ENCODE peak calls at places on chromosomes 16 and 17, in nine cellular contexts. One of them, this sample, is unnamed.

GRCh38 chr17:55722742-55723487 is at the start of gene TMEM100:
- DNase-seq in tibial artery: peak; percentile 51
- DNase-seq in left colon: no peak
- DNase-seq in aorta: no peak
- DNase-seq in NCI-H748 treated with DMSO at 0.1 percent for 48 hours: no peak
- DNase-seq in dermis microvascular lymphatic vessel endothelial cell: peak; percentile 91
- DNase-seq in HS-5: no peak
- DNase-seq in lower leg skin: peak; percentile 88
- DNase-seq in cardiac muscle cell: peak; percentile 89
- DNase-seq in this sample: peak; percentile 27

GRCh38 chr17:13393841-13394710 is 207.7 kb downstream of the HS3ST3A1 start:
- DNase-seq in lower leg skin: no peak
- DNase-seq in left colon: no peak
- DNase-seq in aorta: no peak
- DNase-seq in dermis microvascular lymphatic vessel endothelial cell: no peak
- DNase-seq in tibial artery: no peak
- DNase-seq in NCI-H748 treated with DMSO at 0.1 percent for 48 hours: no peak
- DNase-seq in cardiac muscle cell: peak; percentile 88
- DNase-seq in HS-5: peak; percentile 69
- DNase-seq in this sample: no peak

GRCh38 chr16:20704281-20704680 is 6.8 kb upstream of the ACSM1 start:
- DNase-seq in cardiac muscle cell: no peak
- DNase-seq in NCI-H748 treated with DMSO at 0.1 percent for 48 hours: no peak
- DNase-seq in tibial artery: no peak
- DNase-seq in HS-5: no peak
- DNase-seq in lower leg skin: no peak
- DNase-seq in left colon: no peak
- DNase-seq in dermis microvascular lymphatic vessel endothelial cell: no peak
- DNase-seq in aorta: no peak
- DNase-seq in this sample: no peak

GRCh38 chr16:24499193-24499814 is 40.1 kb upstream of the RBBP6 start:
- DNase-seq in aorta: peak; percentile 34
- DNase-seq in left colon: peak; percentile 16
- DNase-seq in tibial artery: no peak
- DNase-seq in dermis microvascular lymphatic vessel endothelial cell: peak; percentile 27
- DNase-seq in HS-5: no peak
- DNase-seq in lower leg skin: no peak
- DNase-seq in NCI-H748 treated with DMSO at 0.1 percent for 48 hours: peak; percentile 4
- DNase-seq in cardiac muscle cell: peak; percentile 39
- DNase-seq in this sample: no peak

GRCh38 chr17:7005716-7006115 is 6.7 kb upstream of the RNASEK start:
- DNase-seq in left colon: no peak
- DNase-seq in HS-5: no peak
- DNase-seq in dermis microvascular lymphatic vessel endothelial cell: no peak
- DNase-seq in aorta: no peak
- DNase-seq in NCI-H748 treated with DMSO at 0.1 percent for 48 hours: no peak
- DNase-seq in cardiac muscle cell: no peak
- DNase-seq in tibial artery: no peak
- DNase-seq in lower leg skin: no peak
- DNase-seq in this sample: no peak

GRCh38 chr17:40016692-40017000 is 1.4 kb downstream of the CSF3 start:
- DNase-seq in lower leg skin: no peak
- DNase-seq in dermis microvascular lymphatic vessel endothelial cell: no peak
- DNase-seq in left colon: no peak
- DNase-seq in tibial artery: no peak
- DNase-seq in aorta: no peak
- DNase-seq in HS-5: no peak
- DNase-seq in NCI-H748 treated with DMSO at 0.1 percent for 48 hours: no peak
- DNase-seq in cardiac muscle cell: no peak
- DNase-seq in this sample: no peak

GRCh38 chr17:41464682-41465081 is 2.5 kb downstream of the KRT32 start:
- DNase-seq in tibial artery: peak; percentile 80
- DNase-seq in cardiac muscle cell: peak; percentile 88
- DNase-seq in lower leg skin: no peak
- DNase-seq in HS-5: peak; percentile 80
- DNase-seq in NCI-H748 treated with DMSO at 0.1 percent for 48 hours: no peak
- DNase-seq in aorta: no peak
- DNase-seq in dermis microvascular lymphatic vessel endothelial cell: peak; percentile 37
- DNase-seq in left colon: no peak
- DNase-seq in this sample: peak; percentile 80

GRCh38 chr16:57999366-57999970 is 1.0 kb downstream of the ZNF319 start:
- DNase-seq in lower leg skin: no peak
- DNase-seq in HS-5: no peak
- DNase-seq in cardiac muscle cell: no peak
- DNase-seq in tibial artery: no peak
- DNase-seq in dermis microvascular lymphatic vessel endothelial cell: peak; percentile 35
- DNase-seq in aorta: no peak
- DNase-seq in left colon: no peak
- DNase-seq in NCI-H748 treated with DMSO at 0.1 percent for 48 hours: no peak
- DNase-seq in this sample: no peak

GRCh38 chr16:46895399-46896313 is 11.5 kb downstream of the GPT2 start:
- DNase-seq in left colon: no peak
- DNase-seq in lower leg skin: no peak
- DNase-seq in HS-5: no peak
- DNase-seq in NCI-H748 treated with DMSO at 0.1 percent for 48 hours: no peak
- DNase-seq in cardiac muscle cell: no peak
- DNase-seq in tibial artery: no peak
- DNase-seq in aorta: no peak
- DNase-seq in dermis microvascular lymphatic vessel endothelial cell: no peak
- DNase-seq in this sample: no peak

GRCh38 chr16:57386381-57386951 is 14.2 kb downstream of the CX3CL1 start:
- DNase-seq in left colon: no peak
- DNase-seq in HS-5: no peak
- DNase-seq in lower leg skin: no peak
- DNase-seq in cardiac muscle cell: peak; percentile 91
- DNase-seq in tibial artery: no peak
- DNase-seq in NCI-H748 treated with DMSO at 0.1 percent for 48 hours: no peak
- DNase-seq in dermis microvascular lymphatic vessel endothelial cell: no peak
- DNase-seq in aorta: peak; percentile 50
- DNase-seq in this sample: no peak

GRCh38 chr16:81627024-81627423 is 152.1 kb upstream of the PLCG2 start:
- DNase-seq in NCI-H748 treated with DMSO at 0.1 percent for 48 hours: no peak
- DNase-seq in cardiac muscle cell: no peak
- DNase-seq in HS-5: no peak
- DNase-seq in tibial artery: no peak
- DNase-seq in dermis microvascular lymphatic vessel endothelial cell: no peak
- DNase-seq in aorta: no peak
- DNase-seq in lower leg skin: no peak
- DNase-seq in left colon: no peak
- DNase-seq in this sample: no peak

GRCh38 chr17:27577124-27577761 is 53.7 kb upstream of the LGALS9 start:
- DNase-seq in HS-5: no peak
- DNase-seq in NCI-H748 treated with DMSO at 0.1 percent for 48 hours: no peak
- DNase-seq in cardiac muscle cell: peak; percentile 72
- DNase-seq in lower leg skin: no peak
- DNase-seq in aorta: no peak
- DNase-seq in dermis microvascular lymphatic vessel endothelial cell: peak; percentile 19
- DNase-seq in tibial artery: no peak
- DNase-seq in left colon: no peak
- DNase-seq in this sample: no peak

GRCh38 chr16:3503513-3503912 is 2.7 kb downstream of the CLUAP1 start:
- DNase-seq in NCI-H748 treated with DMSO at 0.1 percent for 48 hours: no peak
- DNase-seq in HS-5: no peak
- DNase-seq in lower leg skin: no peak
- DNase-seq in left colon: no peak
- DNase-seq in aorta: no peak
- DNase-seq in cardiac muscle cell: no peak
- DNase-seq in tibial artery: no peak
- DNase-seq in dermis microvascular lymphatic vessel endothelial cell: no peak
- DNase-seq in this sample: no peak

GRCh38 chr16:51391798-51392511 is 240.9 kb upstream of the SALL1 start:
- DNase-seq in NCI-H748 treated with DMSO at 0.1 percent for 48 hours: no peak
- DNase-seq in lower leg skin: no peak
- DNase-seq in dermis microvascular lymphatic vessel endothelial cell: no peak
- DNase-seq in tibial artery: no peak
- DNase-seq in aorta: no peak
- DNase-seq in cardiac muscle cell: no peak
- DNase-seq in HS-5: no peak
- DNase-seq in left colon: no peak
- DNase-seq in this sample: no peak

GRCh38 chr16:12119562-12119961 is 143.0 kb downstream of the SNX29 start:
- DNase-seq in NCI-H748 treated with DMSO at 0.1 percent for 48 hours: no peak
- DNase-seq in cardiac muscle cell: no peak
- DNase-seq in left colon: peak; percentile 36
- DNase-seq in dermis microvascular lymphatic vessel endothelial cell: no peak
- DNase-seq in tibial artery: no peak
- DNase-seq in lower leg skin: no peak
- DNase-seq in aorta: peak; percentile 75
- DNase-seq in HS-5: no peak
- DNase-seq in this sample: no peak

GRCh38 chr17:79991140-79991923 is 44.3 kb downstream of the TBC1D16 start:
- DNase-seq in NCI-H748 treated with DMSO at 0.1 percent for 48 hours: peak; percentile 38
- DNase-seq in tibial artery: no peak
- DNase-seq in HS-5: no peak
- DNase-seq in lower leg skin: peak; percentile 93
- DNase-seq in cardiac muscle cell: peak; percentile 81
- DNase-seq in aorta: peak; percentile 93
- DNase-seq in dermis microvascular lymphatic vessel endothelial cell: peak; percentile 79
- DNase-seq in left colon: peak; percentile 94
- DNase-seq in this sample: peak; percentile 58

GRCh38 chr17:18031955-18032354 is 7.0 kb downstream of the ATPAF2 start:
- DNase-seq in NCI-H748 treated with DMSO at 0.1 percent for 48 hours: no peak
- DNase-seq in left colon: no peak
- DNase-seq in lower leg skin: peak; percentile 66
- DNase-seq in cardiac muscle cell: peak; percentile 49
- DNase-seq in tibial artery: no peak
- DNase-seq in dermis microvascular lymphatic vessel endothelial cell: peak; percentile 93
- DNase-seq in HS-5: no peak
- DNase-seq in aorta: no peak
- DNase-seq in this sample: no peak

GRCh38 chr17:75588546-75589016 is 981 bp downstream of the MYO15B start:
- DNase-seq in NCI-H748 treated with DMSO at 0.1 percent for 48 hours: no peak
- DNase-seq in aorta: peak; percentile 87
- DNase-seq in left colon: peak; percentile 61
- DNase-seq in tibial artery: peak; percentile 32
- DNase-seq in lower leg skin: no peak
- DNase-seq in dermis microvascular lymphatic vessel endothelial cell: peak; percentile 17
- DNase-seq in HS-5: no peak
- DNase-seq in cardiac muscle cell: no peak
- DNase-seq in this sample: no peak

GRCh38 chr17:27733771-27734170 is 66.6 kb downstream of the NOS2 start:
- DNase-seq in cardiac muscle cell: no peak
- DNase-seq in tibial artery: no peak
- DNase-seq in NCI-H748 treated with DMSO at 0.1 percent for 48 hours: no peak
- DNase-seq in left colon: no peak
- DNase-seq in aorta: no peak
- DNase-seq in HS-5: no peak
- DNase-seq in lower leg skin: no peak
- DNase-seq in dermis microvascular lymphatic vessel endothelial cell: no peak
- DNase-seq in this sample: no peak

GRCh38 chr17:62760059-62760887 is 47.8 kb downstream of the MARCHF10 start:
- DNase-seq in HS-5: no peak
- DNase-seq in tibial artery: no peak
- DNase-seq in dermis microvascular lymphatic vessel endothelial cell: no peak
- DNase-seq in cardiac muscle cell: peak; percentile 73
- DNase-seq in NCI-H748 treated with DMSO at 0.1 percent for 48 hours: no peak
- DNase-seq in lower leg skin: peak; percentile 43
- DNase-seq in aorta: no peak
- DNase-seq in left colon: no peak
- DNase-seq in this sample: no peak

This sample was measured in amniotic stem cell.